ENCODE peak calls at places on chromosomes 3 and 15, in four cellular contexts. E is A549, H is K562, A is HepG2. C is an unnamed sample.
A peak's percentile ranks its signal among the peaks of the same experiment; 100 is the strongest.

GRCh38 chr15:95845862-95846515 is 484.5 kb upstream of the NR2F2 start:
- DNase-seq in H (no peak), A (no peak), E (no peak), C (no peak)

GRCh38 chr15:85504739-85505676 is 124.6 kb downstream of the AKAP13 start:
- DNase-seq in A (peak; percentile 53), E (peak; percentile 74), H (peak; percentile 12), C (no peak)

GRCh38 chr3:138681463-138682215 is 73.1 kb downstream of the FAIM start:
- DNase-seq in E (no peak), A (no peak), H (no peak), C (no peak)

GRCh38 chr15:51830279-51830806 is 890 bp downstream of the TMOD3 start:
- DNase-seq in H (no peak), A (no peak), E (no peak), C (no peak)

GRCh38 chr15:22936577-22937472 is 43.3 kb downstream of the CYFIP1 start:
- DNase-seq in A (no peak), E (no peak), H (no peak), C (no peak)

GRCh38 chr15:66961901-66962300 is 103.5 kb upstream of the SMAD3 start:
- DNase-seq in A (no peak), E (no peak), H (no peak), C (no peak)

GRCh38 chr15:78715930-78716329 is 74.9 kb upstream of the CHRNB4 start:
- DNase-seq in H (no peak), E (peak; percentile 68), A (no peak), C (no peak)

GRCh38 chr15:63544253-63545026 is 40.0 kb downstream of the USP3 start:
- DNase-seq in H (peak; percentile 27), E (no peak), A (no peak), C (no peak)

GRCh38 chr3:157662171-157662570 is 159.0 kb upstream of the VEPH1 start:
- DNase-seq in E (no peak), H (no peak), A (no peak), C (no peak)

GRCh38 chr3:197750863-197751737 is 1.4 kb downstream of the FYTTD1 start:
- DNase-seq in E (peak; percentile 31), A (no peak), H (no peak), C (no peak)

GRCh38 chr3:112615942-112616731 is 24.8 kb downstream of the CCDC80 start:
- DNase-seq in H (no peak), A (no peak), E (no peak), C (no peak)

GRCh38 chr3:11568503-11569155 is 75.1 kb downstream of the VGLL4 start:
- DNase-seq in H (no peak), A (no peak), E (peak; percentile 52), C (no peak)

GRCh38 chr3:179256813-179257212 is 5.9 kb upstream of the KCNMB3 start:
- DNase-seq in A (no peak), E (no peak), H (no peak), C (no peak)

GRCh38 chr3:46719735-46720271 is 2.1 kb upstream of the PRSS50 start:
- DNase-seq in E (no peak), A (no peak), H (no peak), C (no peak)

GRCh38 chr3:24141548-24141947 is 196.5 kb downstream of the NR1D2 start:
- DNase-seq in H (no peak), E (no peak), A (no peak), C (no peak)

GRCh38 chr3:81105761-81106160 is 655.7 kb downstream of the GBE1 start:
- DNase-seq in H (no peak), E (no peak), A (no peak), C (no peak)

DNA sequence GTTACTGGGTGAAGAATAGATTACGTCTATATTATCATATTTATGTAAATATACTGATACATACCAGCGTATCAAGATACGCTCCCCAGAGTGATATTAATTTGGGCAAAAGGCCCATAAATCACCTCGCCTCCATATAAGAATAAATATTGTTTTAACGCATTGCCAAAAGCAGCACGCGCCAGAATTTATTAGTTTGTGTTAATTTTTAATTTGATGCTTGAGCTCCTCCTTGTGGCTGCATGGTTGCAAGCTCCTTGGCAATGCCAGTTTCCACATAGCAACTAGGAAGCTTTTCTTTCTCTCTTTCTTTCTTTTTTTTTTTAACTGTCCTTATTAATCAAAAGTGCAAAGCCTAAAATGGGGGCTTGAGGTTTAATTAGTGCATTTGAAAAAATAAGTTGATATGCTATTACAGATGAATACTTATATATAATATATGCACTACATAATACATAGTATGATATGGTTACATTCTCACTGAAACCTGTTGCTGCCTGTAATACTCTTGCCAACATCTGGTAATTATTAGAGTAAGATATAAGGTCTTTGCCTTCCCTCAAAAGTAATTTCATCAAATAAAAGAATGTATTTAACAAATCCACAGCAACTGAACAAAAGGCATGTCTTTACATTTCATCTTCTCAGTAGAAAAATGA is 242.7 kb upstream of the UBE2E2 start:
- DNase-seq in E (peak; percentile 49), A (peak; percentile 12), H (no peak), C (peak; percentile 17)
- TF ChIP-seq ESRRA in E (no peak), A (no peak), H (no peak), C (no peak)

GRCh38 chr3:169528289-169528688 is 135.2 kb downstream of the MECOM start:
- DNase-seq in E (no peak), A (no peak), H (no peak), C (no peak)
- TF ChIP-seq NR3C1 in E (no peak), A (no peak), H (no peak), C (no peak)

GRCh38 chr3:184578822-184579221 is 17.2 kb downstream of the EPHB3 start:
- DNase-seq in E (no peak), A (peak; percentile 62), H (no peak), C (no peak)
- TF ChIP-seq ESRRA in E (no peak), A (no peak), H (no peak), C (no peak)

DNA sequence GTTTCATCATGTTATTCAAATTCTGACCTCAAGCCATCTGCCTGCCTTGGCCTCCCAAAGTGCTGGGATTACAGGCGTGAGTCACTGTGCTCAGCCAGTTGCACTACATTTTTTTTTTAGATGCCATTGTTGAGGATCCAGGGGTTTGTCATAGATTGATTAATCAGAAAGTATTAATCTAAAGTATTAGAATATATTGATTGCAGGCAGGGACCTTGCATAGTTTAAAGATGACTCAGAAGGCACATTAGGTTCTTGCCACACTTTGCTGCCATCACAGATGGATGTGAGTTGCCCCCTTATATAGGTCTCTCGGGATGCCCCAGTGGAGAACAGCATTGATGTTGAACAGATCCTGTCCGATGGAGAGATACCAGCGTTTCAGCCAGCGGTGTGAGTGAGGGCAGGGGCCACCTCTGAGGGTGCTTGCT is 41.1 kb downstream of the IGF1R start:
- DNase-seq in H (no peak), A (no peak), E (no peak), C (no peak)
- TF ChIP-seq NR3C1 in H (no peak), A (no peak), E (no peak), C (no peak)

GRCh38 chr3:48403533-48404439 is 26.1 kb downstream of the PLXNB1 start:
- DNase-seq in A (no peak), H (no peak), E (no peak), C (no peak)
- TF ChIP-seq ESRRA in A (no peak), H (no peak), E (no peak), C (no peak)

DNA sequence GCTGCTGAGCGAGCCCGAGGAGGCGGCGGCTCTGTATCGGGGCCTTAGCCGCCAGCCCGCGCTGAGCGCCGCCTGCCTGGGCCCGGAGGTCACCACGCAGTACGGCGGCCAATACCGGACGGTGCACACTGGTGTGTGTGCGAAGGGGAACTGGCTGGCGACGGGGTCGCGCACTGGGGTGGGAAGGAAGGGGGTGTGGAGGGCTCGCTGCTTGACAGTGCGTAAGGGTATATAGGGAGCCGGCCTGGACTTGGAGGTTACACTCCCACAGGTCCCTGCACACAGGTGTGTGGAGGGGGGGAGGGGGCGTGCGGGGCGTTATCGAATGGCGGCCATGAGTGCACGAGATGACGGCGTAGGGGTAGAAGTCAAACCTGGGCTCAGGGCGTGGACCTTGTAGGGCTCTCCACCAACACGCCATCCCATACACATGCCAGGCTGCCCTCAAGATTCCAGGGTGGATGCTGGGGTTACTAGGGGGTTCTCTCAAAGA is 386 bp downstream of the APEH start:
- DNase-seq in E (no peak), A (no peak), H (peak; percentile 16), C (no peak)
- TF ChIP-seq NR3C1 in E (no peak), A (no peak), H (no peak), C (no peak)

GRCh38 chr3:71066849-71067261 is 516.7 kb downstream of the FOXP1 start:
- DNase-seq in H (no peak), A (no peak), E (no peak), C (no peak)

GRCh38 chr3:71072288-71072687 is 511.2 kb downstream of the FOXP1 start:
- DNase-seq in H (no peak), A (no peak), E (no peak), C (no peak)

GRCh38 chr3:71070497-71071465 is 512.7 kb downstream of the FOXP1 start:
- DNase-seq in H (no peak), A (no peak), E (no peak), C (no peak)

GRCh38 chr3:71067977-71068376 is 515.6 kb downstream of the FOXP1 start:
- DNase-seq in A (peak; percentile 29), H (no peak), E (no peak), C (no peak)

DNA sequence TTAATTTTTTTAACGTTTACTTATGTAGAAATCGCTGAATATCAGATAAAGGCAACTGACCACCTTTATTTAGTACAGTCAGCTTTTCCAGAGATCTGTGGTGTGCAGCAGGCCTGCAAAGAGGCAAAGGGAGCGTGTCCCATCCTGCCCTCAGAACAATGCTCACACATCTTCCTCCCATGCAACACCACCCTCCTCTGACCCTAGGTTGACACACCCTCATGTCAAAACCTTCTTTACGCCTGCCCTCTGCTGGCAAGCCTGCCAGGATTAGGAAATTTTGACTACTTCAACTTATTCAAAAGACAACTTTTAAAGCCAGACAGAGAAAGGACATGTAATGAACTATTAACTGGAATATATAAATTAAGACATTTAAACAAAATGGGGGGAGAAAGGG is 513.7 kb downstream of the FOXP1 start:
- DNase-seq in E (peak; percentile 73), A (peak; percentile 64), H (peak; percentile 52), C (peak; percentile 57)
- TF ChIP-seq ESRRA in E (no peak), A (no peak), H (no peak), C (no peak)